ENCODE peak calls at places on chromosomes 7 and 10, in seven cellular contexts. G, K, R, Z, I, N and E are unnamed samples.

GRCh38 chr10:118442032-118442431 is 99.9 kb upstream of the FAM204A start:
- DNase-seq in G (no peak), K (no peak), R (no peak), Z (no peak), I (no peak), N (no peak), E (no peak)

GRCh38 chr7:127253289-127254162 is 785 bp upstream of the GRM8 start:
- DNase-seq in G (peak; percentile 59), K (no peak), R (peak; percentile 67), Z (peak; percentile 49), I (peak; percentile 73), N (peak; percentile 77), E (peak; percentile 74)

GRCh38 chr7:40644454-40645188 is 509.8 kb downstream of the SUGCT start:
- DNase-seq in G (no peak), K (no peak), R (no peak), Z (no peak), I (no peak), N (no peak), E (no peak)

GRCh38 chr7:28685660-28686417 is 272.3 kb downstream of the TRIL start:
- DNase-seq in G (peak; percentile 97), K (peak; percentile 46), R (peak; percentile 88), Z (peak; percentile 93), I (peak; percentile 77), N (peak; percentile 87), E (peak; percentile 95)

GRCh38 chr7:6725003-6725402 is 18.3 kb upstream of the ZNF12 start:
- DNase-seq in G (no peak), K (no peak), R (no peak), Z (no peak), I (no peak), N (peak; percentile 43), E (no peak)

GRCh38 chr10:29005988-29006387 is 282.9 kb upstream of the LYZL1 start:
- DNase-seq in G (no peak), K (no peak), R (no peak), Z (no peak), I (no peak), N (no peak), E (no peak)

GRCh38 chr7:21507627-21508343 is 35.1 kb upstream of the DNAH11 start:
- DNase-seq in G (peak; percentile 21), K (no peak), R (peak; percentile 51), Z (peak; percentile 18), I (no peak), N (peak; percentile 55), E (peak; percentile 46)

GRCh38 chr7:98165827-98166667 is 45.2 kb upstream of the BHLHA15 start:
- DNase-seq in G (peak; percentile 45), K (no peak), R (peak; percentile 79), Z (peak; percentile 49), I (peak; percentile 80), N (peak; percentile 72), E (peak; percentile 63)

GRCh38 chr7:854118-854775 is 22.0 kb downstream of the SUN1 start:
- DNase-seq in G (no peak), K (no peak), R (no peak), Z (no peak), I (no peak), N (no peak), E (no peak)

GRCh38 chr7:155187061-155187785 is 110.5 kb upstream of the INSIG1 start:
- DNase-seq in G (no peak), K (no peak), R (no peak), Z (no peak), I (no peak), N (no peak), E (no peak)

GRCh38 chr10:24180891-24181290 is 28.0 kb upstream of the KIAA1217 start:
- DNase-seq in G (no peak), K (no peak), R (no peak), Z (no peak), I (no peak), N (no peak), E (no peak)

GRCh38 chr7:133315332-133316040 is 62.6 kb downstream of the EXOC4 start:
- DNase-seq in G (no peak), K (no peak), R (no peak), Z (no peak), I (no peak), N (no peak), E (no peak)

GRCh38 chr10:66322261-66322660 is 603.6 kb upstream of the LRRTM3 start:
- DNase-seq in G (no peak), K (no peak), R (no peak), Z (no peak), I (no peak), N (no peak), E (no peak)

GRCh38 chr10:14601872-14602725 is 172.6 kb downstream of the FAM107B start:
- DNase-seq in G (no peak), K (no peak), R (peak; percentile 72), Z (no peak), I (no peak), N (peak; percentile 55), E (no peak)

GRCh38 chr10:123136221-123136805 is 543 bp downstream of the HMX3 start:
- DNase-seq in G (no peak), K (no peak), R (no peak), Z (no peak), I (no peak), N (no peak), E (no peak)

GRCh38 chr7:135281363-135281949 is 47.8 kb downstream of the STRA8 start:
- DNase-seq in G (peak; percentile 77), K (peak; percentile 20), R (peak; percentile 79), Z (peak; percentile 85), I (peak; percentile 70), N (peak; percentile 82), E (peak; percentile 82)

GRCh38 chr7:16130127-16131110 is 290.9 kb downstream of the CRPPA start:
- DNase-seq in G (no peak), K (no peak), R (no peak), Z (no peak), I (no peak), N (no peak), E (no peak)

GRCh38 chr10:65341323-65341922 is 1584.4 kb upstream of the LRRTM3 start:
- DNase-seq in G (peak; percentile 39), K (no peak), R (no peak), Z (no peak), I (no peak), N (no peak), E (no peak)

GRCh38 chr7:28070311-28071055 is 110.1 kb downstream of the JAZF1 start:
- DNase-seq in G (no peak), K (no peak), R (no peak), Z (no peak), I (no peak), N (no peak), E (no peak)

GRCh38 chr7:14457567-14458453 is 444.7 kb downstream of the DGKB start:
- DNase-seq in G (peak; percentile 72), K (no peak), R (peak; percentile 76), Z (peak; percentile 67), I (peak; percentile 72), N (peak; percentile 67), E (peak; percentile 62)

GRCh38 chr7:1911571-1911970 is 241.5 kb downstream of the ELFN1 start:
- DNase-seq in G (no peak), K (no peak), R (no peak), Z (no peak), I (no peak), N (no peak), E (no peak)

GRCh38 chr7:15675379-15675778 is 11.1 kb downstream of the MEOX2 start:
- DNase-seq in G (no peak), K (no peak), R (no peak), Z (no peak), I (no peak), N (no peak), E (no peak)

GRCh38 chr7:82221152-82221674 is 222.4 kb downstream of the CACNA2D1 start:
- DNase-seq in G (no peak), K (no peak), R (no peak), Z (no peak), I (no peak), N (no peak), E (no peak)
- TF ChIP-seq POLR2A in G (no peak), K (no peak), R (no peak), Z (no peak), I (no peak), N (no peak), E (no peak)

DNA sequence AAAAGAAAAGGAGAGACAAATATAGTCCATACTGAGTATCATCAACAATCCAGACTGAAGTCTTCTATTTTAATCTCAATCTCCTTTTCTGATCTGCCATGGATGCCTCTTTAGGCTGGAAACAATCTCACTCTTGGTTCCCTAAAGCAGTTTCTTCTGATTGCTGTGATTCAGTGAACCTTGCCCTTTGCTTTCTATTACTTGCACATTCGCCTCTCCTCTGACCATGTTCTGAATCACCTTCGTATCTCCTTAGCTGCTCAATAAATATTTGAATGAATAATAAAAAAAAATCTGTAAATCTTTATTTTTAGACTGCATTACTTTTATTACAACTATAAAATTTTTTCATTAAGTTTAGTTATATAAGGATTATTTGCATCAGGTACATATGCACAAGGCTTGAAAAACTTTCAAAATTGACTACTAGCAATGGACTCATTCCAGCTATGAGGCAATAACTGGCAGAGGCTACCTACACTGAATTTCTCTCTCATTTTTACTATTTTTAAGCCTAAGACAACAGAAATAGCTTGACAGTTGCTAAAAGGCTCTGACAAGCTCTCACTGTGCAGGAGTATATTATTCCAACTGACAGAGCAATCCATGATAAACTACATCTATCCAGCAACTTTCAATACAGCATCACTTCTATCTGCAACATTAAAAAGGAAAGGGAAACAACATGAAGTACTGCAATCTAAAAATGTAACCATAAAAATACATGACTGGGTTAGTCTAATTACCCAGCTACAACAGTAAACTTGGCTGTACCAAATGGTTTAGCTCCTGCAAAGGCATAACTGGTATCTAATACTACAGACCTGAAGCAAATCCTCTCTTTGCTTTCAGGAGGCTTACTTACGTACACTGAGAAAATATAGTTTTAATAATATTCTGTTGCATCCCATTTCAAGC is 25.6 kb downstream of the TM9SF3 start:
- DNase-seq in G (no peak), K (no peak), R (no peak), Z (no peak), I (no peak), N (no peak), E (no peak)
- H3K36me3 ChIP-seq in G (peaks cover 77% of the 10 kb centered on the region), K (peaks cover 11% of the 10 kb centered on the region), R (peaks cover 82% of the 10 kb centered on the region), Z (no peaks in the 10 kb centered on the region), I (peaks cover 5% of the 10 kb centered on the region), N (peaks cover 23% of the 10 kb centered on the region), E (peaks cover 6% of the 10 kb centered on the region)

GRCh38 chr7:45874408-45875131 is 1.7 kb upstream of the CCDC201 start:
- DNase-seq in G (no peak), K (no peak), R (no peak), Z (no peak), I (no peak), N (no peak), E (no peak)

GRCh38 chr7:45869426-45869825 is 3.5 kb downstream of the CCDC201 start:
- DNase-seq in G (no peak), K (no peak), R (no peak), Z (no peak), I (no peak), N (no peak), E (no peak)

GRCh38 chr7:45873355-45873754 is 473 bp upstream of the CCDC201 start:
- DNase-seq in G (no peak), K (no peak), R (no peak), Z (no peak), I (no peak), N (no peak), E (no peak)

GRCh38 chr7:45873035-45873354 is at the start of gene CCDC201:
- DNase-seq in G (no peak), K (no peak), R (no peak), Z (no peak), I (no peak), N (no peak), E (no peak)

GRCh38 chr7:45872116-45873034 is 507 bp downstream of the CCDC201 start:
- DNase-seq in G (no peak), K (no peak), R (no peak), Z (no peak), I (peak; percentile 65), N (no peak), E (no peak)
- TF ChIP-seq CTCF in G (peak; percentile 15), K (no peak), R (no peak), Z (no peak), I (peak; percentile 86), N (no peak), E (no peak)

GRCh38 chr10:70815504-70816219 is at the start of gene SGPL1:
- DNase-seq in G (peak; percentile 88), K (peak; percentile 20), R (peak; percentile 92), Z (peak; percentile 86), I (peak; percentile 87), N (peak; percentile 90), E (peak; percentile 89)
- TF ChIP-seq POLR2A in G (no peak), K (peak; percentile 40), R (no peak), Z (peak; percentile 73), I (peak; percentile 65), N (peak; percentile 52), E (peak; percentile 75)